ENCODE peak calls at places on chromosomes 4 and X, in six cellular contexts. U is IMR-90, H is brain microvascular endothelial cell, S is adrenal gland, T is PC-3, I is coronary artery. E is an unnamed sample.

GRCh38 chrX:12434493-12434892 is 296.2 kb downstream of the FRMPD4 start:
- DNase-seq in U (no peak), H (no peak), S (no peak), T (no peak), I (no peak), E (no peak)

GRCh38 chrX:50770702-50771101 is 43.3 kb downstream of the SHROOM4 start:
- DNase-seq in U (no peak), H (no peak), S (no peak), T (no peak), I (no peak), E (no peak)

GRCh38 chr4:6134612-6135220 is 65.6 kb downstream of the JAKMIP1 start:
- DNase-seq in U (no peak), H (no peak), S (no peak), T (peak; percentile 32), I (no peak), E (no peak)

GRCh38 chr4:95340191-95340590 is 208.6 kb downstream of the UNC5C start:
- DNase-seq in U (no peak), H (no peak), S (no peak), T (no peak), I (no peak), E (no peak)

GRCh38 chrX:153781428-153782047 is 697 bp downstream of the SRPK3 start:
- DNase-seq in U (no peak), H (no peak), S (no peak), T (no peak), I (no peak), E (peak; percentile 24)

GRCh38 chr4:630661-631060 is 5.3 kb downstream of the PDE6B start:
- DNase-seq in U (no peak), H (no peak), S (no peak), T (no peak), I (no peak), E (no peak)

GRCh38 chrX:45527834-45528233 is 327.2 kb upstream of the DIPK2B start:
- DNase-seq in U (peak; percentile 29), H (no peak), S (no peak), T (no peak), I (no peak), E (peak; percentile 46)

GRCh38 chrX:1453951-1454785 is 1.5 kb upstream of the ASMTL start:
- DNase-seq in U (peak; percentile 69), H (peak; percentile 62), S (peak; percentile 79), T (peak; percentile 82), I (peak; percentile 87), E (peak; percentile 91)

GRCh38 chrX:63426519-63426918 is 75.4 kb upstream of the SPIN4 start:
- DNase-seq in U (no peak), H (no peak), S (no peak), T (no peak), I (no peak), E (no peak)

GRCh38 chr4:61200195-61200990 is at the start of gene ADGRL3:
- DNase-seq in U (peak; percentile 6), H (no peak), S (peak; percentile 40), T (no peak), I (no peak), E (peak; percentile 54)

GRCh38 chr4:95095352-95095974 is 337.7 kb downstream of the BMPR1B start:
- DNase-seq in U (peak; percentile 59), H (peak; percentile 13), S (peak; percentile 16), T (peak; percentile 71), I (no peak), E (no peak)

GRCh38 chr4:139247241-139247640 is 32.8 kb downstream of the MGARP start:
- DNase-seq in U (peak; percentile 39), H (peak; percentile 38), S (no peak), T (no peak), I (no peak), E (no peak)

GRCh38 chr4:142645478-142646108 is 200.5 kb downstream of the INPP4B start:
- DNase-seq in U (no peak), H (peak; percentile 35), S (no peak), T (no peak), I (no peak), E (peak; percentile 3)
- TF ChIP-seq CTCF in U (no peak), H (no peak), S (no peak), T (no peak), I (no peak), E (no peak)

DNA sequence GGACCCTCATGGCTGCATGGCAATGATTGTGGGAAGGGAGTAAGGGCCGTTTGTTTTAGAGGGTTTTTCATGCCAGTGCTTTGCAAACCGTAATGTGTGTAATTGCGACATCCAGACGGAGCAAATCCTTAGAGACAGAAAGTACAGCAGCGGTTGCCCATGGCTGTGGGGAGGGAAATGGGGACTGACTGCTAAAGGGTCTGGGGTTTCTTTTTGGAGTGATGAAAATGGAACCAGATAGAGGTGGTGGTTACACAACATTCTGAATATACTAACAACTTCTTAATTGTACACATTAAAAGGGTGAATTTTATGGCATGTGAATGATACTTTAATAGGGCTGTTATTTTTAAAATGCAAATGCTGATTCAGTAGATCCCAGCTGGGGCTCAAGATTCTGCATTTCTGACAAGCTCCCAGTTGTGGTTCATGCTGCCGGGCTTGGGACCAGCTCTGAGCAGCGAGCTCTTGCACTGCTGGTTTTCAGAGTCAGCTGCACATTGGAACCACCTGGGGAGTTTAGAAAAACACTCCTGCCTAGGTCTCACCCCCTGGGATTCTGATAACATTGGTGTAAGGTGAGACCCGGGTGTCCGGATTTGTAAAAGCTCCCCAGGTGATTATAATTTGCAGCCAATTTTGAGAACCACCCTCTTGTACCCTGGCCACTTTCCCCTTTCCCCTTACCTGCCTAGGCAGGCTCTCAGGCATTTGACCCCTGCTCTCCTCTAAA is 47.7 kb downstream of the PRPS1 start:
- DNase-seq in U (peak; percentile 35), H (peak; percentile 30), S (peak; percentile 42), T (no peak), I (peak; percentile 74), E (peak; percentile 70)
- H3K4me3 ChIP-seq in U (peak overlapping the region; percentile 42), H (peak overlapping the region; percentile 70), S (peak overlapping the region; percentile 48), T (peak overlapping the region; percentile 75), I (peak overlapping the region; percentile 69), E (peak overlapping the region; percentile 62)

GRCh38 chr4:185638548-185639301 is 103.4 kb upstream of the PDLIM3 start:
- DNase-seq in U (no peak), H (no peak), S (no peak), T (no peak), I (no peak), E (peak; percentile 28)

GRCh38 chr4:185638093-185638492 is 102.8 kb upstream of the PDLIM3 start:
- DNase-seq in U (no peak), H (no peak), S (no peak), T (no peak), I (no peak), E (no peak)

GRCh38 chr4:185642907-185643306 is 107.6 kb upstream of the PDLIM3 start:
- DNase-seq in U (no peak), H (no peak), S (no peak), T (no peak), I (no peak), E (no peak)

GRCh38 chr4:185644408-185644807 is 109.1 kb upstream of the PDLIM3 start:
- DNase-seq in U (no peak), H (no peak), S (no peak), T (no peak), I (no peak), E (no peak)

DNA sequence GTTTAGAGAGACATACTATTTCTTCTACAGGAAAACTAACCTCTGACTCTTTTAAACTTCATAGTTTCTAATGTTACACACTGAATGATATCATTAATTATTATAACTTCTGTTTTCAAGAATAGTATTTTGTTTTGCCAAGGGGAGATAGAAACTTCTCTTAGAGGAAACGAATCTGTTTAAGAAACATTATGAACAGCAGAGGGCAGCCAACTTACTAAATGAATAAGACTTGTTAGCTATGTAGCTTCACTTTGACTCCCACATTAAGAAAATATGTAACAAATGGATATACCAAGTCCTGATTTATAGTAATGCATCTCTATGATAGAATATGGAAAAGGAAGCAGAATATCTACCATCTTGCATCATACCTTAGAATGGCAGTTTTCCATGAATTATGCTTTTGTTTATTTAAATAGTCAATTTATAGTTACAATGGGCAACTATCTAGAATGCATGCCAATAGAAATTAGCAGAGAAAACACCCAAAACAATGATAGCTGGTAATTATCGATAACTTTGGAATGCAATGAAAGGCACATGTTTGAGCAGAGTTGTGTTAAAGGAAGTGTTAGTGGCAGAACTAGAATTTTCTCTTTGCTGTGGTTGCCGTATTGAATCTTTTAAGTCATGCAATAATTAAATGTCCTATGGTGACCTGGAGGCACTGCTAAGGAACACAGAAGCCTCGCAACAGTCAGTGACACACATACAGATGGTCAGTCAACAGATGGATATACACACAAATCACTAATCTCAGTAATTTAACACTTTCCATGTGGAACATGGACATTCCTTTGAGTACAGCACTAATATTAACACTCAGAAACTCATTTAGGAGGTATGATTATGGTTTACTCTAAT is 105.7 kb upstream of the PDLIM3 start:
- DNase-seq in U (peak; percentile 82), H (peak; percentile 54), S (no peak), T (peak; percentile 74), I (no peak), E (peak; percentile 66)
- TF ChIP-seq CTCF in U (peak; percentile 62), H (peak; percentile 42), S (peak; percentile 53), T (peak; percentile 68), I (no peak), E (peak; percentile 27)

GRCh38 chr4:125735107-125735506 is 420.4 kb downstream of the FAT4 start:
- DNase-seq in U (peak; percentile 86), H (peak; percentile 97), S (peak; percentile 20), T (peak; percentile 82), I (no peak), E (peak; percentile 86)
- H3K4me3 ChIP-seq in U (no peak overlapping the region), H (no peak overlapping the region), S (no peak overlapping the region), T (no peak overlapping the region), I (no peak overlapping the region), E (no peak overlapping the region)

DNA sequence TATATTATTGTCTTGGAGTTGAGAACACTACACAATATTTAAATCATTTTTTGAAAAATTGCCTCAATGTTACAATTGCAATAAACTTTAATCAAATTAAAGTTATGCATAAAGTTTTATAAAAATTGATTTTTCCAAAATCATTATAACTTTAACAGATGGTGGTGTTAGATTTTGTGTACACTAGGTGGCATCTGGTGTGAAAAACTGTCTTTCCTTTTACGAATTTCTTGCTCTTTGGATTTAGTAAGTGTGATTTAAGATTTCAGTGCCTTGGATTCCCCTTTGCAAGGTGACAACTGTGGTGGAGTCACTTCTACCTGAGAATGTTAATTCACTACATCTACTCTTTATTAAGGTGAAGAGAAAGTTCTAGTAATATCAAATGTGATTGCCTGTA is 91.6 kb downstream of the AREG start:
- DNase-seq in U (no peak), H (no peak), S (no peak), T (peak; percentile 46), I (no peak), E (no peak)
- TF ChIP-seq CTCF in U (peak; percentile 26), H (peak; percentile 25), S (peak; percentile 26), T (peak; percentile 61), I (no peak), E (peak; percentile 3)

DNA sequence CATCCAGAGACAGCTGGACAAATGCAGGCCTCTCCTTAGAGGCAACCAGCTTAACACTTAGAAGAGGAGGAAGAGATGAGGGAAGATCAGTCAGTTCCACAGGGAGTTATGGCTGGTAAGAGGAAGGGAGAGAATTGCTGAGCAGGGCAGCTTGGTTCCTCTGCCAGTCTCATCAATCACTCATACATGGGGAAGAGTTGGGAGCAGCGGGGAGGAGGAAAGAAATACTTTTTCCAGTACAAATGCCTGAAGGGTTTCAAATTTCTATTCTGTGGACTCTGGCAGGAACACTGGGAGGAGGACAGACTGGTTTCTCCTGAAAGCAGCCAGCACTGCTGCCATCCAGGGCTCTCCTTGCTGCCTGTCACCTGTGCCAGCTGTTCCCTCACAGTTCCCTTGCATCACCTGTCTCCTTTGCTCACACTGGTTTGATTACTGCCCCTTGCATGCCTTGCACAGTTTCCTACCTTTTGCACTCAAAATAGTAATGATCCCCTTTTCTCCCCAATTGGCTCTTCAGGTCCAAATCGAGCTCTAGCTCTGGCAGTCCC is 59.5 kb downstream of the PGRMC2 start:
- DNase-seq in U (no peak), H (no peak), S (no peak), T (peak; percentile 79), I (no peak), E (peak; percentile 47)
- H3K4me3 ChIP-seq in U (no peak overlapping the region), H (no peak overlapping the region), S (no peak overlapping the region), T (peak overlapping the region; percentile 22), I (no peak overlapping the region), E (no peak overlapping the region)

GRCh38 chrX:112910418-112910817 is 69.8 kb upstream of the AMOT start:
- DNase-seq in U (no peak), H (no peak), S (no peak), T (no peak), I (no peak), E (no peak)
- TF ChIP-seq CTCF in U (no peak), H (no peak), S (no peak), T (no peak), I (no peak), E (no peak)

E was measured in foreskin fibroblast.